ENCODE peak calls at places on chromosome 21, in eight cellular contexts. L is body of pancreas; Z is mammary epithelial cell; P is adrenal gland; W is A549; U is RWPE2; T is CD8-positive, alpha-beta memory T cell; G is endothelial cell of umbilical vein. R is an unnamed sample. For H3K9me3, the result is how much of the 10 kb centered on the place peaks cover.

GRCh38 chr21:14543983-14544382 is 2.1 kb downstream of the SAMSN1 start:
- DNase-seq in T (no peak), G (no peak), Z (no peak), L (no peak), U (no peak), P (no peak), W (no peak), R (no peak)

GRCh38 chr21:43727571-43728466 is 8.9 kb downstream of the PDXK start:
- DNase-seq in U (no peak), W (peak), T (no peak), G (no peak), L (peak), Z (no peak), P (peak), R (no peak)

GRCh38 chr21:41453198-41453597 is 27.2 kb downstream of the MX1 start:
- DNase-seq in Z (no peak), G (no peak), L (no peak), T (no peak), P (no peak), W (no peak), U (no peak), R (no peak)

GRCh38 chr21:42386034-42386591 is 9.7 kb downstream of the TMPRSS3 start:
- DNase-seq in P (no peak), Z (no peak), G (no peak), W (no peak), U (no peak), T (no peak), L (no peak), R (no peak)

GRCh38 chr21:36260030-36260787 is 59.8 kb upstream of the MORC3 start:
- DNase-seq in G (peak), L (peak), P (peak), W (peak), Z (peak), U (no peak), T (peak), R (no peak)

GRCh38 chr21:42024261-42024877 is 14.2 kb upstream of the ZBTB21 start:
- DNase-seq in G (no peak), Z (no peak), W (no peak), U (no peak), L (no peak), P (no peak), T (no peak), R (no peak)

GRCh38 chr21:28959367-28960099 is 33.1 kb downstream of the LTN1 start:
- DNase-seq in U (no peak), T (no peak), G (peak), W (peak), P (no peak), Z (peak), L (no peak), R (no peak)

GRCh38 chr21:42630626-42631025 is 22.8 kb upstream of the PDE9A start:
- DNase-seq in U (peak), T (no peak), P (peak), G (no peak), W (no peak), Z (no peak), L (peak), R (no peak)

GRCh38 chr21:36640260-36641244 is 58.4 kb upstream of the SIM2 start:
- DNase-seq in L (no peak), T (no peak), W (no peak), Z (no peak), G (peak), U (no peak), P (no peak), R (no peak)

GRCh38 chr21:33266784-33267135 is 593 bp downstream of the IL10RB start:
- DNase-seq in W (no peak), Z (no peak), T (peak), U (no peak), P (no peak), L (no peak), G (no peak), R (no peak)

GRCh38 chr21:10639123-10639522 is 117.7 kb downstream of the TPTE start:
- DNase-seq in U (no peak), G (no peak), T (no peak), W (no peak), P (no peak), L (no peak), Z (no peak), R (no peak)
- H3K9me3 ChIP-seq in U (under half), G (under half), T (under half), W (under half), P (under half), L (under half), Z (half or more), R (half or more)

DNA sequence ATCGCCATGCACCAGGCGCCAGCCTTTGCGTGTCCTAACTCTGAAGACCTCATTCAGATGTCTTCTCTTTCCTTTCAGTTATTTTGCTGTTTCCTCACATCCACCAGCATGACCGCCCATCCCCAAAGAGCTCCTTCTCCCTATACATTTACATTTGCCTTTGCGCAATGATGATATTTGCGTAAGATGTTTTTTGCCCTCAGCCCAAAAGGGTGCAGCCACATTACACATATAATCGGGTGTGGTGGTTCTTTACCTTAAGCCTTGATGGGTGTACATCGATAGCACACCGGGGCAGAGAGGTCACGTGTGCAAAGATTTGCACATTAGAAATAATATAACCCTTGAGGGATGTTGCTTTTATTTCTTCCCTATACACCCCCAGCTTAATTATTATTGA is 192.8 kb downstream of the HUNK start:
- DNase-seq in Z (no peak), U (no peak), T (no peak), W (no peak), P (no peak), L (no peak), G (no peak), R (no peak)
- H3K9me3 ChIP-seq in Z (under half), U (under half), T (under half), W (under half), P (under half), L (under half), G (under half), R (under half)

DNA sequence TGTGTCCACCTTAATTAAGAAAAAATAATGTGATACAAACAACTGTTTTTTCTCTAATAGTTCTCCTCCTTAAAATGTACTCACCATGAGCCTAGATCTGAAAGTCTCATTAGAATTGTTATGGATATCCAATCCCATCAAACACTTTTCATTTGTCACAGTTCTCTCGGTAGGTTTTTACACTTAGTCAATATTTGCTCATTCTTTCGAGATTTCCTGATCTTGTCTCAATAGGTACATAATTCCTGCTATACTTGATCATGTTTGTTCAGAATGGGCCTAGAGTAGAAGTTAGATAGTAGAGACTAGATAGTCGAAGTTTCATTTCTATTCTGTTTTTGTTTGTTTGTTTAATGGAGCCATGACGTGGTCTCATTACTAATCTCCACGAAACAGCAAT is 2005.7 kb downstream of the NCAM2 start:
- DNase-seq in Z (no peak), P (no peak), U (no peak), G (no peak), W (no peak), T (no peak), L (no peak), R (no peak)
- H3K9me3 ChIP-seq in Z (under half), P (under half), U (under half), G (under half), W (under half), T (under half), L (under half), R (under half)

GRCh38 chr21:44794031-44794374 is 7.6 kb downstream of the UBE2G2 start:
- DNase-seq in Z (no peak), T (no peak), G (no peak), P (no peak), L (no peak), W (no peak), U (no peak), R (no peak)
- H3K9me3 ChIP-seq in Z (under half), T (under half), G (under half), P (under half), L (under half), W (under half), U (under half), R (under half)

GRCh38 chr21:22585558-22585957 is 1587.3 kb downstream of the NCAM2 start:
- DNase-seq in T (no peak), W (no peak), G (no peak), U (no peak), Z (no peak), P (no peak), L (no peak), R (no peak)
- H3K9me3 ChIP-seq in T (under half), W (under half), G (under half), U (under half), Z (under half), P (under half), L (under half), R (under half)

GRCh38 chr21:30623362-30623761 is 2.9 kb downstream of the KRTAP20-4 start:
- DNase-seq in U (no peak), T (no peak), W (no peak), Z (no peak), L (no peak), G (no peak), P (no peak), R (no peak)

GRCh38 chr21:30629173-30629572 is 5.8 kb upstream of the KRTAP20-2 start:
- DNase-seq in L (no peak), T (no peak), W (no peak), P (no peak), Z (no peak), G (no peak), U (no peak), R (no peak)

GRCh38 chr21:30625449-30625848 is 5.0 kb downstream of the KRTAP20-4 start:
- DNase-seq in L (no peak), G (no peak), Z (no peak), U (no peak), P (no peak), T (no peak), W (no peak), R (no peak)

DNA sequence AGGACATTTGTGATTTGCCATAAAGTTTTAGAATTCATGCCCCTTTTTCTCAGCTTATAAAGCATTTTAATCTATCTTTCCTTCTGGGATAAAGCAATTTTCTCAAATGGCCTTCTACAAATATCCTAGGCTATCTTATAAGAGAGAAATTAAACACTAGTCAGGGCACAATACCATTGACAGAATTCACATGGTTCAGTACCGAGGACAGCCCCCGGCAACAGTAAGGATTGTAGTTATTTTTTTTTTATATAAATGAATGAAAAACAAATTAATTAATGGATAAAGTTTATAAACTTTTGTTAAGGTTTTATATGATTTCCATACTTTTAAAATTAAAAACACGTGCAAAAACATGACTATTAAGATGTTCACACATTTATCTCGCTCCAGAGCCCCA is 6.9 kb upstream of the KRTAP20-2 start:
- DNase-seq in U (no peak), W (no peak), T (no peak), G (no peak), Z (no peak), L (no peak), P (no peak), R (no peak)
- H3K9me3 ChIP-seq in U (under half), W (under half), T (under half), G (under half), Z (under half), L (under half), P (under half), R (under half)

DNA sequence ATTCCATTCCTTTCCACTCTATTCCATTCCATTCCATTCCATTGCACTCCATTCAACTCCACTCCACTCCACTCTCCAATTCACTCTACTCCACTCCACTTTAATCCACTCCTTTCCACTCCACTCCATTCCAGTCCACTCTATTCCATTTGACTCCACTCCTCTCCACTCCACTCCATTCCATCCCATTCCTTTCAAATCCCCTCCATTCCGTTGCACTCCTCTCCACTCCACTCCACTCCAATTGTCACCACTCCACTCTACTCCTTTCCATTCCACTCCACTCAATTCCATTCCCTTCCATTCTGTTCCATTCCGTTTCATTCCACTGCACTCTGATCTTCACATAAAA is 2563.7 kb upstream of the TPTE start:
- DNase-seq in L (no peak), P (no peak), G (no peak), Z (no peak), W (no peak), T (no peak), U (no peak), R (no peak)
- H3K9me3 ChIP-seq in L (under half), P (under half), G (under half), Z (half or more), W (under half), T (under half), U (under half), R (half or more)

GRCh38 chr21:22120616-22121266 is 1122.5 kb downstream of the NCAM2 start:
- DNase-seq in P (no peak), L (no peak), W (peak), Z (no peak), T (no peak), U (no peak), G (no peak), R (no peak)

GRCh38 chr21:22115746-22116145 is 1117.5 kb downstream of the NCAM2 start:
- DNase-seq in U (no peak), G (no peak), P (no peak), T (no peak), Z (no peak), W (no peak), L (no peak), R (no peak)
- H3K9me3 ChIP-seq in U (under half), G (under half), P (under half), T (under half), Z (under half), W (under half), L (under half), R (under half)

R was measured in heart right ventricle.